ENCODE peak calls at places on chromosomes 4 and X, in seven cellular contexts. P is keratinocyte, V is PC-3, T is MG63, Y is AG04450, M is transverse colon, R is cardiac muscle cell. L is an unnamed sample. For H3K9me3, the result is how much of the 10 kb centered on the place peaks cover.

GRCh38 chrX:9134341-9134740 is 100.4 kb upstream of the FAM9B start:
- DNase-seq in Y (no peak), R (no peak), M (no peak), V (no peak), T (no peak), P (no peak), L (no peak)

GRCh38 chr4:140851032-140851636 is 94.9 kb upstream of the TBC1D9 start:
- DNase-seq in Y (peak), R (peak), T (no peak), V (peak), M (peak), P (peak), L (peak)

GRCh38 chr4:114364857-114365256 is 233.8 kb upstream of the UGT8 start:
- DNase-seq in P (no peak), T (peak), M (no peak), R (no peak), V (no peak), Y (peak), L (peak)

GRCh38 chr4:61427099-61427817 is 227.1 kb downstream of the ADGRL3 start:
- DNase-seq in V (peak), T (no peak), Y (no peak), R (no peak), M (no peak), P (peak), L (no peak)

GRCh38 chr4:125728568-125728967 is 413.8 kb downstream of the FAT4 start:
- DNase-seq in R (no peak), T (peak), V (peak), P (peak), Y (peak), M (no peak), L (peak)

GRCh38 chr4:161704653-161705052 is 459.1 kb downstream of the FSTL5 start:
- DNase-seq in T (no peak), P (no peak), M (no peak), V (no peak), R (no peak), Y (no peak), L (no peak)

GRCh38 chr4:142238589-142238988 is 602.2 kb downstream of the IL15 start:
- DNase-seq in T (no peak), V (no peak), M (no peak), R (no peak), P (no peak), Y (no peak), L (peak)

GRCh38 chr4:177511611-177512010 is 69.4 kb upstream of the AGA start:
- DNase-seq in T (no peak), R (no peak), V (peak), Y (no peak), M (peak), P (peak), L (no peak)

GRCh38 chrX:856901-857300 is 226.3 kb downstream of the SHOX start:
- DNase-seq in R (no peak), P (no peak), T (peak), V (no peak), Y (no peak), M (no peak), L (no peak)

GRCh38 chr4:166092797-166093196 is 219.8 kb downstream of the TLL1 start:
- DNase-seq in V (peak), T (no peak), R (no peak), M (no peak), Y (no peak), P (peak), L (no peak)

GRCh38 chrX:113954297-113954696 is 629.6 kb upstream of the HTR2C start:
- DNase-seq in T (no peak), M (no peak), P (no peak), V (no peak), R (no peak), Y (no peak), L (no peak)

GRCh38 chrX:97011540-97011939 is 127.8 kb downstream of the RPA4 start:
- DNase-seq in M (no peak), P (no peak), R (no peak), T (no peak), Y (no peak), V (no peak), L (no peak)

GRCh38 chr4:6095023-6095817 is 77.0 kb upstream of the C4orf50 start:
- DNase-seq in V (peak), P (no peak), Y (no peak), M (no peak), T (peak), R (no peak), L (no peak)

GRCh38 chr4:38094419-38094818 is 134.2 kb downstream of the PTTG2 start:
- DNase-seq in R (no peak), P (no peak), V (no peak), T (no peak), Y (no peak), M (no peak), L (no peak)

GRCh38 chrX:127877358-127877757 is 174.8 kb downstream of the ACTRT1 start:
- DNase-seq in V (no peak), T (no peak), R (no peak), P (no peak), Y (no peak), M (no peak), L (no peak)

GRCh38 chrX:10077425-10078188 is 79.2 kb upstream of the CLCN4 start:
- DNase-seq in T (peak), R (no peak), M (no peak), V (peak), Y (no peak), P (no peak), L (peak)

GRCh38 chr4:98386-98785 is 25.9 kb upstream of the ZNF718 start:
- DNase-seq in R (no peak), Y (no peak), P (no peak), T (no peak), V (no peak), M (no peak), L (no peak)

GRCh38 chr4:99863-100262 is 24.4 kb upstream of the ZNF718 start:
- DNase-seq in V (no peak), T (no peak), R (no peak), M (no peak), Y (no peak), P (no peak), L (no peak)
- H3K9me3 ChIP-seq in V (under half), T (under half), R (under half), M (half or more), Y (under half), P (under half), L (half or more)

GRCh38 chrX:76920621-76921020 is 493.1 kb downstream of the MAGEE1 start:
- DNase-seq in Y (no peak), M (no peak), R (no peak), P (no peak), V (no peak), T (no peak), L (no peak)

GRCh38 chrX:76915836-76916235 is 488.3 kb downstream of the MAGEE1 start:
- DNase-seq in Y (no peak), R (no peak), V (no peak), P (no peak), M (no peak), T (no peak), L (no peak)

GRCh38 chrX:76922100-76922499 is 494.6 kb downstream of the MAGEE1 start:
- DNase-seq in Y (no peak), V (no peak), M (no peak), P (no peak), R (no peak), T (no peak), L (no peak)

GRCh38 chrX:76919761-76920160 is 492.3 kb downstream of the MAGEE1 start:
- DNase-seq in V (no peak), M (no peak), P (no peak), T (no peak), R (no peak), Y (no peak), L (no peak)

DNA sequence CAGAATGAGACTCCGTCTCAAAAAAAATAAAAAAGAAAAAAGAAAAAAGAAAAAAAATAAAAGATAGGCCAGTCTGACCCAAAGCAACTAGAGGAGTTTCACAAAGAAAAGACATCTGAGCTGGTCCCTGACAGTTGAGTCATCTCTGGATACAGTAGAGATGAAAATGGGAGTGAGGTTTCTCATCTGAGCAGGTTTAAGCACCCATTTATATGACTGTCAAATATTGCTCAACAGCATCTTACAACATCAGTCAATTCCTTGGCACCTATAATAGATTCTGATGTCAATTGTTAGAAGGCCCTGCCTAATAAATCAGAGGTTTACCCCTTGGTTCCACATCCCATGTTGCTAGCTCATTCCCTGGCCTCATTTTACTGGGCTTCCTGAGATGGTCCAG is 490.5 kb downstream of the MAGEE1 start:
- DNase-seq in P (no peak), M (no peak), Y (no peak), R (no peak), V (no peak), T (no peak), L (no peak)
- H3K9me3 ChIP-seq in P (under half), M (under half), Y (under half), R (under half), V (under half), T (under half), L (under half)

DNA sequence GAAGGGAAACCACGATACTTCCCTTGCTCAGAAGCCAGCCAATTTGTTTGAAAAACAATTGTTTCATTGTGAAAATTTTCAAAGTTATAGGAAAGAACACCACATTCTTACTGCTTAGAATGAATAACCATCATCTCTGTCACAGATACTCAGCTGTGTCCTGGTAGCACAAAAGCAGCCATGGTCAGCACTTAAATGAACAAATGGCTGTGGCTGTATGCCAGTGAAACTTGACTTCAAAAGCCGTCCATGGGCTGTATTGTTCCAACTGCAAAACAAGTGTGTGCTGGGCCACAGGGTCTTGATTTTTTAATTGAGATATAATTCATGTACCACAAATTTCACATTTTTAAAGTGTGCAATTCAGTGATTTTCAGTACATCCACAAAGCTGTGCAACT is 19.6 kb downstream of the NSDHL start:
- DNase-seq in Y (no peak), P (no peak), M (no peak), T (no peak), V (no peak), R (no peak), L (no peak)
- H3K9me3 ChIP-seq in Y (under half), P (under half), M (under half), T (under half), V (under half), R (under half), L (under half)

GRCh38 chrX:81875800-81876199 is 673.9 kb downstream of the SH3BGRL start:
- DNase-seq in V (no peak), R (no peak), P (no peak), Y (no peak), M (no peak), T (no peak), L (no peak)

GRCh38 chrX:81868979-81869378 is 667.1 kb downstream of the SH3BGRL start:
- DNase-seq in R (no peak), T (no peak), Y (no peak), V (no peak), P (no peak), M (no peak), L (no peak)

GRCh38 chrX:81876437-81876836 is 674.5 kb downstream of the SH3BGRL start:
- DNase-seq in Y (no peak), M (no peak), T (no peak), P (no peak), V (no peak), R (no peak), L (no peak)

GRCh38 chrX:81874807-81875206 is 672.9 kb downstream of the SH3BGRL start:
- DNase-seq in M (no peak), V (no peak), T (no peak), R (no peak), P (no peak), Y (no peak), L (no peak)
- H3K9me3 ChIP-seq in M (under half), V (under half), T (under half), R (under half), P (under half), Y (under half), L (under half)

GRCh38 chrX:57266275-57266674 is 20.2 kb upstream of the FAAH2 start:
- DNase-seq in P (no peak), T (no peak), Y (no peak), V (no peak), R (no peak), M (no peak), L (no peak)

GRCh38 chrX:57267308-57267707 is 19.2 kb upstream of the FAAH2 start:
- DNase-seq in M (no peak), T (no peak), P (no peak), R (no peak), V (no peak), Y (no peak), L (no peak)

GRCh38 chrX:57265126-57265525 is 21.4 kb upstream of the FAAH2 start:
- DNase-seq in V (no peak), Y (no peak), P (no peak), T (no peak), R (no peak), M (no peak), L (no peak)

GRCh38 chrX:57266871-57267270 is 19.6 kb upstream of the FAAH2 start:
- DNase-seq in R (no peak), Y (no peak), T (no peak), P (no peak), M (no peak), V (no peak), L (no peak)

DNA sequence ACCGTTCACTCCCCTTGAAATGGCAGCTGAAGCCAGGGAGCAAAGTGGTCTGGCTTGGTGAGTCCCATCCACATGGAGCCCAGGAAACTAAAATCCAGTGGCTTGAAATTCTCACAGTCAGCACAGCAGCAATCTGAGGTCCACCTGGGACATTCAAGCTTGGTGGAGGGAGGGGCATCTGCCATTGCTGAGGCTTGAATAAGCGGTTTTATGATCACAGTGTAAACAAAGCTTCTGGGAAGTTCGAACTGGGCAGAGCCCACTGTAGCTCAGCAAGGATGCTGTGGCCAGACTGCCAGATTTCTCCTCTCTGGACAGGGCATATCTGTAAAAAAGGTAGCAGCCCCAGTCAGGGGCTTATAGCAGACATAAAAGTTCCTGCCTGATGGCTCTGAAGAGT is 15.5 kb upstream of the FAAH2 start:
- DNase-seq in R (no peak), M (no peak), V (peak), P (no peak), Y (no peak), T (no peak), L (no peak)
- H3K9me3 ChIP-seq in R (under half), M (under half), V (under half), P (under half), Y (under half), T (under half), L (under half)